ENCODE peak calls at places on chromosomes 16 and 17, in six cellular contexts. A is neural crest cell, V is endodermal cell, D is body of pancreas, O is psoas muscle, K is AG10803. I is an unnamed sample.

GRCh38 chr16:47037396-47037745 is 63.9 kb upstream of the DNAJA2 start:
- DNase-seq in V (peak; percentile 74), A (no peak), D (peak; percentile 7), K (no peak), O (no peak), I (no peak)

GRCh38 chr16:66881560-66881959 is 1.2 kb downstream of the PDP2 start:
- DNase-seq in V (no peak), K (no peak), D (no peak), A (no peak), O (no peak), I (no peak)

GRCh38 chr17:57620576-57620975 is 124.5 kb downstream of the CCDC182 start:
- DNase-seq in O (no peak), K (no peak), A (no peak), V (no peak), D (no peak), I (no peak)

GRCh38 chr16:2078096-2078495 is 30.3 kb downstream of the TSC2 start:
- DNase-seq in V (no peak), O (no peak), D (no peak), A (no peak), K (no peak), I (no peak)

GRCh38 chr16:14018848-14019247 is 52.3 kb upstream of the MRTFB start:
- DNase-seq in D (no peak), K (no peak), O (no peak), A (no peak), V (peak; percentile 70), I (no peak)

GRCh38 chr17:19357351-19358140 is 5.0 kb downstream of the B9D1 start:
- DNase-seq in V (peak; percentile 39), O (no peak), D (no peak), A (no peak), K (no peak), I (no peak)

GRCh38 chr17:50371526-50371925 is 1.5 kb downstream of the MRPL27 start:
- DNase-seq in O (no peak), V (no peak), K (no peak), D (no peak), A (no peak), I (no peak)

GRCh38 chr16:77289331-77289809 is 90.2 kb downstream of the SYCE1L start:
- DNase-seq in A (no peak), V (no peak), O (no peak), K (peak; percentile 71), D (no peak), I (peak; percentile 31)

GRCh38 chr17:73401911-73402310 is 90.1 kb upstream of the CDC42EP4 start:
- DNase-seq in V (peak; percentile 89), O (peak; percentile 53), A (peak; percentile 51), K (no peak), D (peak; percentile 46), I (no peak)

GRCh38 chr17:50647187-50647586 is 12.5 kb downstream of the ABCC3 start:
- DNase-seq in K (no peak), O (no peak), D (no peak), V (peak; percentile 35), A (no peak), I (no peak)

GRCh38 chr16:73019456-73020362 is 28.2 kb downstream of the ZFHX3 start:
- DNase-seq in K (peak; percentile 15), V (peak; percentile 35), D (no peak), O (no peak), A (no peak), I (peak; percentile 34)

GRCh38 chr16:49491736-49492089 is 118.1 kb downstream of the C16orf78 start:
- DNase-seq in D (peak; percentile 13), O (peak; percentile 43), V (peak; percentile 90), K (no peak), A (peak; percentile 8), I (no peak)

GRCh38 chr16:61836804-61837398 is 199.3 kb downstream of the CDH8 start:
- DNase-seq in V (no peak), O (no peak), K (peak; percentile 49), A (no peak), D (no peak), I (no peak)

GRCh38 chr16:89599451-89599858 is 14.0 kb upstream of the DPEP1 start:
- DNase-seq in O (no peak), D (peak; percentile 60), K (no peak), V (peak; percentile 95), A (no peak), I (no peak)

GRCh38 chr17:49519781-49520180 is 24.7 kb downstream of the NGFR start:
- DNase-seq in A (no peak), D (no peak), O (no peak), K (no peak), V (no peak), I (no peak)

GRCh38 chr17:45282683-45283644 is 21.1 kb upstream of the SPATA32 start:
- DNase-seq in O (peak; percentile 78), V (peak; percentile 77), K (peak; percentile 42), D (peak; percentile 42), A (no peak), I (no peak)

GRCh38 chr17:78351449-78352006 is 8.3 kb downstream of the SOCS3 start:
- DNase-seq in V (peak; percentile 95), D (peak; percentile 91), K (peak; percentile 100), A (no peak), O (peak; percentile 98), I (peak; percentile 85)

GRCh38 chr17:82060614-82061013 is 5.0 kb downstream of the DUS1L start:
- DNase-seq in K (no peak), O (peak; percentile 13), A (no peak), D (no peak), V (no peak), I (no peak)

GRCh38 chr17:58352843-58353719 is 1.1 kb upstream of the SUPT4H1 start:
- DNase-seq in K (peak; percentile 45), A (no peak), O (no peak), D (peak; percentile 41), V (peak; percentile 90), I (peak; percentile 35)

GRCh38 chr16:10298416-10298815 is 87.4 kb upstream of the ATF7IP2 start:
- DNase-seq in V (peak; percentile 3), O (no peak), K (no peak), D (no peak), A (no peak), I (no peak)

GRCh38 chr16:72739577-72739976 is 308.4 kb downstream of the ZFHX3 start:
- DNase-seq in A (no peak), D (no peak), V (no peak), K (peak; percentile 74), O (no peak), I (peak; percentile 76)

GRCh38 chr16:75044800-75045361 is 46.1 kb downstream of the ZNRF1 start:
- DNase-seq in V (no peak), K (peak; percentile 81), A (no peak), O (peak; percentile 25), D (no peak), I (peak; percentile 33)

GRCh38 chr17:52148969-52149351 is 9.6 kb downstream of the CA10 start:
- DNase-seq in V (no peak), A (no peak), K (no peak), O (no peak), D (peak; percentile 45), I (no peak)

DNA sequence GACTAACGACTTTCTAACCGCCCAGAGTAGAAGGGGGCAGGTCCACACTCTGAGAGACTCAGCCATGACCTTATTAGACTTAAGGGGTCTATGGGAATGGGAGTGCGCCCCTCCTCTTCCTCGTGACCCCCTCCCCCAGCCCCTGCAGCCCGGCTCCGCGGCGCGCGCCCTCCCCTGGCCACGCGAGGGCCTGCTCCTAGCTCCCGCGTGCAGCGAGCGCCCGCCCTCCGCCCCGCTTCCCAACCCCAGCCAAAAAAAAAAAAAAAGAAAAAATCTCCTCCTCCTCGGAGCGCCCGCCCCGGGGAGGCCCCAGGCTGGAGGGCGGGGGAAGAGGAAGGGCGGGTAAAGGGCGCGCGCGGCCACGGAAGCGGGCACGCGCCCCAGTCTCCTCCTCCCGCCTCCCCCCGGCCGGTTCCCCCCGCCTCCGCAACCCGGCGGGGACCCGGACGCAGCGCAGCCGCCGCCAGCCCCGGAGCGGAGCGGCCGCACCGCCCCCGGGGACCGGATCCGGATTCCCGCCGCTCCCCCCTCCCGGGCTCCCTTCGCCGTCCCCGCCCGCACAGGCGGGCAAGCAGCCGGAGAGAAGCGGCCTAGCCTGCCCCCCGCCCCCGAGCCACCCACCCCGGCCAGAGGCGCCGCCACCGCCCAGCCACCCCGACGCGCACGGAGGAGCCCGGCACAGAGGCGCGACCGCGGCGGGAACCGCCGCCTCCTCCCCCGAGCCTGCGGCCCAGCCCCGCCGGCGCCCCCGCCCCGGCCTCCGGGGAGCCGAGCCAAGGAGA is 940 bp downstream of the UBTF start:
- DNase-seq in A (peak; percentile 71), K (peak; percentile 89), V (peak; percentile 91), D (peak; percentile 88), O (peak; percentile 90), I (peak; percentile 62)
- TF ChIP-seq CTCF in A (peak; percentile 67), K (peak; percentile 42), V (peak; percentile 73), D (peak; percentile 56), O (peak; percentile 57), I (peak; percentile 77)

GRCh38 chr17:65941500-65941899 is 250.4 kb downstream of the CEP112 start:
- DNase-seq in D (no peak), V (no peak), A (no peak), O (no peak), K (peak; percentile 43), I (no peak)
- TF ChIP-seq CTCF in D (no peak), V (peak; percentile 53), A (peak; percentile 53), O (no peak), K (peak; percentile 27), I (peak; percentile 41)

DNA sequence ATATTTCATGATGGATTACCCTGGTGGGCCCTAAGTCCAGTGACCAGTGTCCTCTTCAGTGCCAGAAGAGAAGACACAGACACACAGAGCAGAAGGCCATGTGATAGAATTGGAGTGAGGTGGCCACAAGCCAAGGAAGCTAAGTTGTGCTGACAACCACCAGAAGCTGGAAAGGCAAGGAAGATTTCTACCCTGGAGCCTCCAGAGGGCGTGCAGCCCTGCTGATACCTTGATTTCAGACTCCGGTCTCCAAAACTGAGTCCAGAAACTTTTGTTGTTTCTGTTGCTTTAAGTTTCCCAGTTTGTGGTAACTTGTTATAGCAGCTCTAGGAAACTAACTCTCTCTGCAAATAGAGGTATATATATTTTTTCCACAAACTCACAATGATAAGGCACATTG is 396.6 kb upstream of the ASIC2 start:
- DNase-seq in O (no peak), D (no peak), V (peak; percentile 35), K (no peak), A (no peak), I (no peak)
- TF ChIP-seq CTCF in O (no peak), D (no peak), V (peak; percentile 28), K (peak; percentile 21), A (no peak), I (no peak)

GRCh38 chr16:88542231-88542630 is 28.0 kb upstream of the ZC3H18 start:
- DNase-seq in A (no peak), K (no peak), O (no peak), D (no peak), V (no peak), I (no peak)

GRCh38 chr16:88543230-88543813 is 26.9 kb upstream of the ZC3H18 start:
- DNase-seq in A (no peak), K (no peak), O (no peak), V (no peak), D (no peak), I (no peak)

GRCh38 chr16:88541109-88541508 is 29.1 kb upstream of the ZC3H18 start:
- DNase-seq in K (no peak), O (no peak), D (peak; percentile 60), A (no peak), V (peak; percentile 33), I (no peak)

GRCh38 chr16:88540346-88540977 is 29.7 kb upstream of the ZC3H18 start:
- DNase-seq in A (no peak), K (no peak), O (no peak), D (peak; percentile 44), V (peak; percentile 42), I (no peak)

DNA sequence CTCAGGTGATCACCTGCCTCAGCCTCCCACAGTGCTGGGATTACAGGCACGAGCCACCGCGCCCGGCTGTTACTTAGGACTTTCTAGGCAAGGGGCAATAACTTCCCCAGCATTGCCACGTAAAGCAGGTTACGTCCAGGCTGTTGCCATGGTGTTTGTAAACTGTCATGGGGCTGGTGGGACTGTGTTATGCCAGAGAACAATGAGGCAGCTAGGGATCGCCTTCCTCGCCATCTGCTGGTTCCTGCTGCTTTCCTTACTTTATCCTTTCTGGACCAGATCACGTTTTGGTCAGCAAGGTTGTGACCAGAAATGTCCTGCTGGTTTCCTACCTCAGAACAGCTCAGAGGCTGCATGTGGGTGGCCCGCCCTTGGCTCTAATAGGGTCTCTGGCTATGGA is 28.4 kb upstream of the ZC3H18 start:
- DNase-seq in O (no peak), V (peak; percentile 48), A (no peak), D (no peak), K (no peak), I (no peak)
- TF ChIP-seq CTCF in O (no peak), V (no peak), A (no peak), D (no peak), K (no peak), I (no peak)

I was measured in HFFc6.